ENCODE peak calls at places on chromosomes 7 and 10, in five cellular contexts. One of them, this sample, is unnamed. For H3K9me3, the result is how much of the 10 kb centered on the place peaks cover.

GRCh38 chr7:46191776-46192175 is 270.7 kb upstream of the IGFBP3 start:
- DNase-seq in tibial artery: no peak
- DNase-seq in mucosa of descending colon: no peak
- DNase-seq in ovary: no peak
- DNase-seq in uterus: no peak
- DNase-seq in this sample: no peak

GRCh38 chr7:146216371-146217041 is 99.9 kb downstream of the CNTNAP2 start:
- DNase-seq in tibial artery: no peak
- DNase-seq in ovary: no peak
- DNase-seq in uterus: no peak
- DNase-seq in mucosa of descending colon: no peak
- DNase-seq in this sample: no peak

GRCh38 chr10:127992376-127992775 is 85.5 kb downstream of the PTPRE start:
- DNase-seq in mucosa of descending colon: no peak
- DNase-seq in uterus: no peak
- DNase-seq in ovary: no peak
- DNase-seq in tibial artery: no peak
- DNase-seq in this sample: no peak

GRCh38 chr10:60524541-60524940 is 134.9 kb upstream of the ANK3 start:
- DNase-seq in mucosa of descending colon: no peak
- DNase-seq in tibial artery: no peak
- DNase-seq in ovary: no peak
- DNase-seq in uterus: no peak
- DNase-seq in this sample: no peak

GRCh38 chr10:48478980-48479811 is 125.7 kb downstream of the ARHGAP22 start:
- DNase-seq in ovary: peak
- DNase-seq in tibial artery: peak
- DNase-seq in mucosa of descending colon: no peak
- DNase-seq in uterus: no peak
- DNase-seq in this sample: no peak

GRCh38 chr7:36601596-36601995 is 122.7 kb downstream of the AOAH start:
- DNase-seq in ovary: no peak
- DNase-seq in tibial artery: no peak
- DNase-seq in mucosa of descending colon: no peak
- DNase-seq in uterus: no peak
- DNase-seq in this sample: no peak

GRCh38 chr10:92880912-92881311 is 32.6 kb downstream of the EXOC6 start:
- DNase-seq in uterus: no peak
- DNase-seq in mucosa of descending colon: no peak
- DNase-seq in ovary: no peak
- DNase-seq in tibial artery: no peak
- DNase-seq in this sample: no peak

GRCh38 chr7:80584778-80585177 is 53.7 kb upstream of the CD36 start:
- DNase-seq in ovary: no peak
- DNase-seq in uterus: no peak
- DNase-seq in tibial artery: no peak
- DNase-seq in mucosa of descending colon: no peak
- DNase-seq in this sample: no peak

GRCh38 chr10:15325243-15326002 is 45.7 kb downstream of the FAM171A1 start:
- DNase-seq in mucosa of descending colon: no peak
- DNase-seq in uterus: peak
- DNase-seq in ovary: no peak
- DNase-seq in tibial artery: peak
- DNase-seq in this sample: no peak

GRCh38 chr10:42367532-42368230 is 270.7 kb downstream of the ZNF33B start:
- DNase-seq in uterus: peak
- DNase-seq in mucosa of descending colon: peak
- DNase-seq in tibial artery: peak
- DNase-seq in ovary: peak
- DNase-seq in this sample: peak

GRCh38 chr7:134720091-134720935 is 59.1 kb upstream of the CALD1 start:
- DNase-seq in uterus: no peak
- DNase-seq in mucosa of descending colon: no peak
- DNase-seq in ovary: no peak
- DNase-seq in tibial artery: no peak
- DNase-seq in this sample: no peak

GRCh38 chr7:123367508-123368122 is 166.8 kb downstream of the IQUB start:
- DNase-seq in uterus: no peak
- DNase-seq in mucosa of descending colon: peak
- DNase-seq in tibial artery: no peak
- DNase-seq in ovary: no peak
- DNase-seq in this sample: no peak

GRCh38 chr7:148153611-148154010 is 437.0 kb upstream of the C7orf33 start:
- DNase-seq in tibial artery: no peak
- DNase-seq in mucosa of descending colon: peak
- DNase-seq in uterus: peak
- DNase-seq in ovary: peak
- DNase-seq in this sample: peak

GRCh38 chr10:88680958-88681357 is 16.7 kb downstream of the LIPF start:
- DNase-seq in mucosa of descending colon: no peak
- DNase-seq in tibial artery: no peak
- DNase-seq in uterus: no peak
- DNase-seq in ovary: no peak
- DNase-seq in this sample: no peak

GRCh38 chr10:102641398-102641797 is 2.9 kb upstream of the TRIM8 start:
- DNase-seq in uterus: no peak
- DNase-seq in tibial artery: no peak
- DNase-seq in ovary: no peak
- DNase-seq in mucosa of descending colon: peak
- DNase-seq in this sample: peak

GRCh38 chr10:101207026-101207425 is 22.2 kb downstream of the LBX1 start:
- DNase-seq in ovary: no peak
- DNase-seq in tibial artery: no peak
- DNase-seq in mucosa of descending colon: no peak
- DNase-seq in uterus: no peak
- DNase-seq in this sample: no peak

GRCh38 chr7:25303380-25304321 is 75.4 kb upstream of the NPVF start:
- DNase-seq in mucosa of descending colon: no peak
- DNase-seq in uterus: no peak
- DNase-seq in ovary: no peak
- DNase-seq in tibial artery: no peak
- DNase-seq in this sample: no peak

GRCh38 chr10:59388577-59388976 is 26.2 kb upstream of the FAM13C start:
- DNase-seq in tibial artery: no peak
- DNase-seq in ovary: no peak
- DNase-seq in uterus: no peak
- DNase-seq in mucosa of descending colon: no peak
- DNase-seq in this sample: no peak

GRCh38 chr7:73448609-73449008 is 15.0 kb downstream of the FZD9 start:
- DNase-seq in uterus: no peak
- DNase-seq in mucosa of descending colon: no peak
- DNase-seq in tibial artery: no peak
- DNase-seq in ovary: no peak
- DNase-seq in this sample: no peak

GRCh38 chr10:101397140-101397539 is 43.2 kb downstream of the BTRC start:
- DNase-seq in uterus: no peak
- DNase-seq in ovary: no peak
- DNase-seq in tibial artery: no peak
- DNase-seq in mucosa of descending colon: no peak
- DNase-seq in this sample: no peak

GRCh38 chr7:114976666-114977065 is 54.8 kb downstream of the MDFIC start:
- DNase-seq in ovary: no peak
- DNase-seq in uterus: no peak
- DNase-seq in mucosa of descending colon: no peak
- DNase-seq in tibial artery: no peak
- DNase-seq in this sample: no peak

GRCh38 chr7:17940302-17941170 is at the start of gene SNX13:
- DNase-seq in tibial artery: peak
- DNase-seq in ovary: peak
- DNase-seq in mucosa of descending colon: peak
- DNase-seq in uterus: peak
- DNase-seq in this sample: peak

GRCh38 chr10:62885656-62886461 is 69.7 kb upstream of the EGR2 start:
- DNase-seq in mucosa of descending colon: no peak
- DNase-seq in uterus: no peak
- DNase-seq in ovary: no peak
- DNase-seq in tibial artery: no peak
- DNase-seq in this sample: no peak

GRCh38 chr10:21299330-21299729 is 226.2 kb downstream of the SKIDA1 start:
- DNase-seq in ovary: no peak
- DNase-seq in tibial artery: no peak
- DNase-seq in mucosa of descending colon: no peak
- DNase-seq in uterus: no peak
- DNase-seq in this sample: no peak

GRCh38 chr10:79065091-79065551 is 3.6 kb upstream of the ZMIZ1 start:
- DNase-seq in ovary: no peak
- DNase-seq in mucosa of descending colon: peak
- DNase-seq in uterus: no peak
- DNase-seq in tibial artery: peak
- DNase-seq in this sample: peak

GRCh38 chr10:79422178-79422892 is 23.1 kb downstream of the ZCCHC24 start:
- DNase-seq in ovary: peak
- DNase-seq in mucosa of descending colon: no peak
- DNase-seq in tibial artery: no peak
- DNase-seq in uterus: peak
- DNase-seq in this sample: no peak

GRCh38 chr7:155490697-155491628 is 33.0 kb downstream of the EN2 start:
- DNase-seq in mucosa of descending colon: peak
- DNase-seq in ovary: peak
- DNase-seq in tibial artery: no peak
- DNase-seq in uterus: peak
- DNase-seq in this sample: peak

GRCh38 chr10:43229208-43230061 is 37.4 kb downstream of the RASGEF1A start:
- DNase-seq in mucosa of descending colon: peak
- DNase-seq in tibial artery: peak
- DNase-seq in ovary: peak
- DNase-seq in uterus: peak
- DNase-seq in this sample: peak

GRCh38 chr7:21304836-21305235 is 123.0 kb upstream of the SP4 start:
- DNase-seq in mucosa of descending colon: no peak
- DNase-seq in tibial artery: no peak
- DNase-seq in uterus: no peak
- DNase-seq in ovary: no peak
- DNase-seq in this sample: no peak

GRCh38 chr7:21299766-21300165 is 128.1 kb upstream of the SP4 start:
- DNase-seq in tibial artery: no peak
- DNase-seq in uterus: no peak
- DNase-seq in ovary: no peak
- DNase-seq in mucosa of descending colon: no peak
- DNase-seq in this sample: no peak

GRCh38 chr7:21305455-21306235 is 122.2 kb upstream of the SP4 start:
- DNase-seq in mucosa of descending colon: no peak
- DNase-seq in uterus: no peak
- DNase-seq in tibial artery: no peak
- DNase-seq in ovary: no peak
- DNase-seq in this sample: no peak

DNA sequence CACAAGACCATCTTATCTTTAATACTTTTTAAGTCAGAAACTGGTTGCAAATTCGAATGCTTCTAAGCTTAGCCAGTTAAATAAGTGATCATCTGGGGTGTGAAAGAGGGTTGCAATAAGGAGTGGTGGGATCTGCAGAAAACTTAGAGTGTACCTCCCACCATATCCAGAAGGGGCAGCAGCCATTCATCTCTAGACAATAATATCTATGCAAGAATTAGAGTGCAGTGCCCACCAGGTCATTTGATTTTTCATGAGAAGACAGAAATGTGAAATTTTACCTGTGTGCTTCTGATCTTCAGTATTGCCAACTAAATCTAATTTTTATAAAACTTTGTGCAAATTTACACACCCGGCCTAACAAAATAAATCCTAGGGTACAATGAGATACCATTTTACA is 127.2 kb upstream of the SP4 start:
- DNase-seq in ovary: no peak
- DNase-seq in mucosa of descending colon: no peak
- DNase-seq in uterus: no peak
- DNase-seq in tibial artery: no peak
- DNase-seq in this sample: no peak
- TF ChIP-seq CTCF in ovary: no peak
- TF ChIP-seq CTCF in mucosa of descending colon: no peak
- TF ChIP-seq CTCF in uterus: no peak
- TF ChIP-seq CTCF in tibial artery: no peak
- TF ChIP-seq CTCF in this sample: no peak

GRCh38 chr10:129964611-129965417 is 740 bp upstream of the EBF3 start:
- DNase-seq in ovary: no peak
- DNase-seq in mucosa of descending colon: no peak
- DNase-seq in uterus: no peak
- DNase-seq in tibial artery: peak
- DNase-seq in this sample: no peak
- H3K4me3 ChIP-seq in ovary: no peak
- H3K4me3 ChIP-seq in mucosa of descending colon: no peak
- H3K4me3 ChIP-seq in uterus: no peak
- H3K4me3 ChIP-seq in tibial artery: peak
- H3K4me3 ChIP-seq in this sample: no peak

DNA sequence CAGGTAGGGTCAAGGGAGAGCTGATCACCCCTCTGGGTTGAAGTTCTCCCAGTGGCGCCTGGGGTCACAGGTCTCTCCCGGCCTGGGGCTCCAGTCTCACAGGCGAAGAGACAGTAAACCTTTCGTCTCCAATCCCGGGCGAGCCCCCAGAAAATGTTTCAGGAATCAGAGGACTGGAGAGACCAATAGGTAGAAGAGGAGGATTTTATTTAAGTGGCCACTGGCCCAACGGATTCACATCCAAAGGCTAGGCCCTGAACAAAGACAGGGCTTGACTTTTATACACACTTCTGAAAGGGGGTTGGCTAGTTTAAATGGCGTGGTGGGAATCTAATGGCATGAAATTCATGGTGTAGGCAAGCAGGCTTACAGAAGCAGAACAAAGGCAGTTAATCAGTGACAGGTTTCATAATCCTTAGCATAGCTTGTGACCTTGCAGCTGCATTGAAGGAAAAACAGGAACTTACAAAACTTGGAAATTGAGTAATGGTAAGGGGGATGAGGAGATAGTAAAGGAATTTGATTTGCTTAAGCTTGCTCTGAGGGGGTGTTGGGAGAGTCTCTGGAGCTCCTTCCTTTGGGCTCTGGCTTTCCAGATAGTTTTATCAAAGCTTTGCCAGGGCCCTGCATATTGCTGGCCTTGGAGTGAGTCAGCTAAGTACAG is 105.5 kb downstream of the TRIM24 start:
- DNase-seq in ovary: no peak
- DNase-seq in uterus: no peak
- DNase-seq in mucosa of descending colon: no peak
- DNase-seq in tibial artery: no peak
- DNase-seq in this sample: no peak
- H3K9me3 ChIP-seq in ovary: under half
- H3K9me3 ChIP-seq in uterus: under half
- H3K9me3 ChIP-seq in mucosa of descending colon: half or more
- H3K9me3 ChIP-seq in tibial artery: under half
- H3K9me3 ChIP-seq in this sample: under half

DNA sequence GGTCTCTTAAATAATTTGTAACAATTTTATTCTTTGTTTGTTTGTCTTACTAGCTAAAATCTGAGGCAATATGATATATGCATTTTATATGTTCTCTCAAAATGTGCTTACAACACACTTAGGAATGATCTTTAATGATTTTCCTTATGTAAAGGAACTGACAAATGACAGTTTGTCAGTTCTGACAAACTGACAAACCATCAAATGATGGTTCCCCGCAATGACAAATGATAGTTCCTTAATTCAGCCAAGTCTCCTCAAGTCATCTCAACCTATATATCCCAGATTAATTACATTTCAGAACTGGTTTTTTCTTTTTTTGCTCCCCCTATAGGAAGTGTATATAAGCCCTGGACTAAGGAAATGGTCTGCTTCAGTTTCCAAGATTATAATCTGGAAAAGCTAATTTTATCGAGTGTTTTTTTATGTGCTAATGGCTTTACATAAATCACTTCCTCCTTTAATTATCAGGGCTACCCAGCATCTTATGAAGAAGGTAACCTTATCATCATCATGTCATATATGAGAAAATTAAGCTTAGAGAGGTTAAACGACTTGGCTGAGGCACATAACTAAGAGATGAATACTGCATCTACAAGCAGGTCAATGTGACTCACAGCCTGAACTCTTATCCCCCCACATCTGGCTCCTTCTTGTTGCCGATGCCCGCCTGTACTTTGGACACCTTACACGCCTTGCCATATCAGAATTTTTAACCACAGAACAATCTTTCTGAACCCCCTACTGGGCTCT is 75.1 kb downstream of the RELN start:
- DNase-seq in tibial artery: no peak
- DNase-seq in mucosa of descending colon: no peak
- DNase-seq in ovary: no peak
- DNase-seq in uterus: no peak
- DNase-seq in this sample: no peak
- TF ChIP-seq CTCF in tibial artery: no peak
- TF ChIP-seq CTCF in mucosa of descending colon: no peak
- TF ChIP-seq CTCF in ovary: no peak
- TF ChIP-seq CTCF in uterus: no peak
- TF ChIP-seq CTCF in this sample: no peak

This sample was measured in pancreas.